ENCODE peak calls at places on chromosomes 5 and 9, in nine cellular contexts. Y is activated CD4-positive, alpha-beta T cell treated with anti-CD3 and anti-CD28 coated beads, Interleukin-2, amount 50 U/mL, for 1 hour; H is T-cell; T is globus pallidus; G is posterior cingulate gyrus; V is stimulated activated naive B cell treated with anti-CD40 and anti-IgM and Interleukin-4, amounts not matched to agents 10 μg/mL and 1 μg/mL and 100 μg/mL, for 72 hours; Q is GM23338; I is NCI-H774; D is EH. P is an unnamed sample.

GRCh38 chr9:107760469-107761242 is 271.1 kb upstream of the KLF4 start:
- DNase-seq in Q (no peak), D (no peak), T (peak), G (no peak), V (no peak), Y (no peak), H (no peak), I (no peak), P (no peak)

GRCh38 chr5:72377920-72378635 is 57.9 kb downstream of the PTCD2 start:
- DNase-seq in H (no peak), Q (no peak), I (no peak), V (no peak), D (peak), Y (no peak), G (no peak), T (no peak), P (no peak)

GRCh38 chr9:36566813-36567217 is 5.9 kb upstream of the MELK start:
- DNase-seq in G (peak), V (no peak), I (no peak), T (peak), D (peak), Q (no peak), H (no peak), Y (no peak), P (no peak)

GRCh38 chr9:71683598-71684235 is 84.6 kb downstream of the CEMIP2 start:
- DNase-seq in T (peak), H (no peak), V (no peak), D (peak), G (no peak), Q (peak), I (no peak), Y (no peak), P (no peak)

GRCh38 chr5:150517272-150518152 is 9.6 kb downstream of the NDST1 start:
- DNase-seq in Y (no peak), T (no peak), V (no peak), D (peak), H (no peak), I (peak), G (no peak), Q (no peak), P (peak)

GRCh38 chr5:124790895-124791732 is 44.7 kb upstream of the ZNF608 start:
- DNase-seq in Y (no peak), Q (no peak), I (no peak), H (no peak), V (no peak), G (no peak), D (no peak), T (no peak), P (peak)

GRCh38 chr5:5009240-5009639 is 130.9 kb upstream of the ADAMTS16 start:
- DNase-seq in I (no peak), V (no peak), H (no peak), Y (no peak), G (no peak), T (no peak), Q (no peak), D (no peak), P (no peak)

GRCh38 chr9:82621446-82621845 is 441.5 kb downstream of the RASEF start:
- DNase-seq in D (no peak), H (no peak), T (no peak), G (no peak), I (no peak), Y (no peak), V (no peak), Q (no peak), P (peak)

GRCh38 chr5:4330327-4330726 is 734.7 kb downstream of the IRX1 start:
- DNase-seq in T (no peak), V (no peak), H (no peak), Q (no peak), G (no peak), I (no peak), Y (no peak), D (no peak), P (no peak)

GRCh38 chr5:28254846-28255245 is 1216.5 kb upstream of the CDH9 start:
- DNase-seq in D (no peak), H (no peak), V (no peak), Q (no peak), T (no peak), G (no peak), Y (no peak), I (no peak), P (no peak)

GRCh38 chr9:2085719-2086515 is 70.8 kb downstream of the SMARCA2 start:
- DNase-seq in D (peak), H (no peak), T (no peak), Y (no peak), V (no peak), Q (no peak), I (no peak), G (no peak), P (no peak)

GRCh38 chr9:121720992-121721350 is 69.5 kb downstream of the DAB2IP start:
- DNase-seq in Q (peak), T (no peak), V (no peak), H (no peak), D (no peak), I (no peak), Y (no peak), G (no peak), P (no peak)

GRCh38 chr9:71001780-71002386 is 119.5 kb downstream of the TRPM3 start:
- DNase-seq in I (no peak), G (no peak), Y (no peak), D (peak), H (no peak), T (no peak), V (no peak), Q (peak), P (peak)

GRCh38 chr5:53766683-53767082 is 206.2 kb downstream of the NDUFS4 start:
- DNase-seq in Y (no peak), H (no peak), D (no peak), I (no peak), G (no peak), Q (no peak), V (no peak), T (no peak), P (no peak)

GRCh38 chr5:148957591-148958202 is 105.2 kb downstream of the SH3TC2 start:
- DNase-seq in Q (peak), I (peak), D (peak), V (peak), T (no peak), Y (peak), H (peak), G (no peak), P (no peak)

GRCh38 chr5:53425598-53426516 is 54.6 kb upstream of the FST start:
- DNase-seq in Q (peak), Y (no peak), H (no peak), V (no peak), D (peak), G (no peak), T (peak), I (no peak), P (no peak)

GRCh38 chr9:130172858-130173461 is 756 bp downstream of the NCS1 start:
- DNase-seq in T (no peak), V (no peak), H (no peak), Q (no peak), Y (peak), G (no peak), I (no peak), D (peak), P (no peak)

GRCh38 chr5:29089591-29090141 is 2051.3 kb upstream of the CDH9 start:
- DNase-seq in H (no peak), T (no peak), I (no peak), Y (no peak), G (no peak), V (no peak), Q (no peak), D (no peak), P (no peak)

GRCh38 chr9:4359016-4359415 is 59.1 kb upstream of the GLIS3 start:
- DNase-seq in T (no peak), G (no peak), Q (no peak), H (no peak), V (no peak), Y (no peak), I (no peak), D (no peak), P (no peak)

GRCh38 chr5:177432143-177432904 is 5.8 kb downstream of the GRK6 start:
- DNase-seq in H (no peak), V (no peak), Q (no peak), Y (no peak), I (no peak), D (no peak), T (no peak), G (no peak), P (no peak)

GRCh38 chr9:108041551-108041950 is 552.0 kb upstream of the KLF4 start:
- DNase-seq in Q (no peak), T (no peak), H (no peak), G (no peak), D (peak), I (no peak), V (peak), Y (no peak), P (no peak)

GRCh38 chr5:149780043-149780737 is 50.1 kb downstream of the PPARGC1B start:
- DNase-seq in Y (no peak), I (no peak), H (no peak), T (no peak), D (no peak), Q (no peak), V (no peak), G (no peak), P (no peak)

GRCh38 chr9:123081824-123082223 is 48.4 kb downstream of the GPR21 start:
- DNase-seq in D (peak), G (no peak), V (no peak), H (no peak), Y (no peak), I (peak), Q (peak), T (no peak), P (no peak)

GRCh38 chr9:7137040-7137439 is 379.3 kb downstream of the KDM4C start:
- DNase-seq in D (no peak), T (no peak), H (no peak), I (no peak), Q (no peak), Y (no peak), G (no peak), V (no peak), P (no peak)

GRCh38 chr5:92309336-92309991 is 926.3 kb upstream of the ARRDC3 start:
- DNase-seq in V (no peak), G (no peak), I (peak), Y (no peak), T (peak), Q (peak), D (peak), H (no peak), P (peak)

GRCh38 chr9:70049236-70049635 is 5.6 kb downstream of the MAMDC2 start:
- DNase-seq in H (no peak), V (no peak), D (peak), G (no peak), Q (no peak), Y (no peak), I (no peak), T (no peak), P (no peak)

GRCh38 chr9:22107202-22107601 is 98.1 kb upstream of the CDKN2B start:
- DNase-seq in G (no peak), D (peak), T (no peak), Y (no peak), H (no peak), Q (no peak), V (no peak), I (no peak), P (no peak)

GRCh38 chr5:17212210-17212609 is 5.2 kb upstream of the BASP1 start:
- DNase-seq in I (no peak), H (no peak), T (no peak), G (no peak), V (no peak), D (no peak), Q (no peak), Y (no peak), P (no peak)

GRCh38 chr9:101848485-101848919 is 110.1 kb upstream of the GRIN3A start:
- DNase-seq in G (no peak), V (no peak), H (no peak), I (no peak), Q (no peak), D (no peak), Y (no peak), T (no peak), P (no peak)

GRCh38 chr5:41641621-41642020 is 131.2 kb upstream of the PLCXD3 start:
- DNase-seq in D (peak), I (no peak), H (no peak), G (no peak), V (no peak), Y (no peak), T (no peak), Q (peak), P (no peak)

GRCh38 chr5:77641963-77642589 is 3.6 kb upstream of the OTP start:
- DNase-seq in G (no peak), V (no peak), T (no peak), Q (peak), H (no peak), I (no peak), Y (no peak), D (no peak), P (no peak)

GRCh38 chr9:132973713-132974112 is 4.8 kb upstream of the GFI1B start:
- DNase-seq in D (peak), I (no peak), V (no peak), G (no peak), H (no peak), T (no peak), Y (no peak), Q (peak), P (no peak)

GRCh38 chr9:137482094-137482781 is 23.1 kb upstream of the NSMF start:
- DNase-seq in G (peak), D (peak), I (no peak), Y (no peak), T (peak), H (no peak), Q (no peak), V (no peak), P (no peak)

GRCh38 chr5:162372265-162372664 is 304.7 kb downstream of the GABRG2 start:
- DNase-seq in H (no peak), G (no peak), Q (peak), V (no peak), D (no peak), T (no peak), Y (no peak), I (no peak), P (no peak)

GRCh38 chr9:110640736-110641135 is 27.9 kb upstream of the MUSK start:
- DNase-seq in G (no peak), H (no peak), D (no peak), Y (no peak), T (no peak), Q (no peak), I (no peak), V (no peak), P (no peak)

P was measured in DMS153.